ENCODE peak calls at places on chromosomes 6 and 20, in ten cellular contexts. L is A549, O is fibroblast of mammary gland, M is hepatocyte, K is Peyer's patch, S is bronchial epithelial cell, J is OCI-LY7, Q is GM12865, A is heart right ventricle, Y is fibroblast of lung. N is an unnamed sample.

GRCh38 chr20:32513031-32513866 is 71.9 kb downstream of the NOL4L start:
- DNase-seq in L (no peak), O (no peak), J (no peak), K (no peak), M (no peak), A (no peak), Q (no peak), S (no peak), Y (no peak), N (no peak)

GRCh38 chr20:836188-836587 is 2.7 kb downstream of the FAM110A start:
- DNase-seq in O (no peak), K (no peak), Y (no peak), S (no peak), L (no peak), M (no peak), A (no peak), J (no peak), Q (no peak), N (no peak)

GRCh38 chr20:38649275-38649891 is 47.8 kb downstream of the ARHGAP40 start:
- DNase-seq in Y (peak), J (peak), L (no peak), K (no peak), Q (peak), S (peak), O (peak), M (peak), A (no peak), N (peak)

GRCh38 chr6:129136751-129137150 is 253.8 kb downstream of the LAMA2 start:
- DNase-seq in L (no peak), Y (no peak), K (no peak), O (no peak), A (no peak), S (no peak), Q (no peak), J (no peak), M (no peak), N (no peak)

GRCh38 chr6:3324262-3324942 is 65.7 kb downstream of the PSMG4 start:
- DNase-seq in S (peak), K (no peak), Y (peak), O (peak), J (no peak), L (peak), M (peak), A (no peak), Q (peak), N (peak)

GRCh38 chr6:134357110-134357509 is 39.2 kb upstream of the SGK1 start:
- DNase-seq in J (no peak), Y (no peak), O (no peak), Q (no peak), M (no peak), S (peak), A (no peak), K (no peak), L (no peak), N (no peak)

GRCh38 chr6:39812853-39813533 is 20.8 kb downstream of the DAAM2 start:
- DNase-seq in A (no peak), Q (peak), J (peak), L (no peak), M (no peak), S (no peak), O (peak), Y (peak), K (no peak), N (no peak)

GRCh38 chr6:119110601-119111548 is 32.4 kb upstream of the FAM184A start:
- DNase-seq in J (peak), O (peak), S (peak), Y (peak), Q (peak), A (no peak), K (no peak), L (no peak), M (peak), N (peak)

GRCh38 chr6:143068001-143068400 is 7.3 kb downstream of the AIG1 start:
- DNase-seq in J (no peak), Y (no peak), M (no peak), Q (no peak), K (no peak), O (no peak), A (no peak), S (no peak), L (no peak), N (no peak)

GRCh38 chr6:121504227-121504626 is 68.8 kb downstream of the GJA1 start:
- DNase-seq in J (no peak), O (peak), Y (peak), K (no peak), S (peak), L (peak), Q (no peak), M (peak), A (no peak), N (no peak)

GRCh38 chr20:38278150-38278549 is 17.6 kb upstream of the KIAA1755 start:
- DNase-seq in L (no peak), J (no peak), Y (peak), A (no peak), S (no peak), M (no peak), Q (no peak), K (no peak), O (no peak), N (no peak)

GRCh38 chr6:156781882-156782631 is 4.9 kb downstream of the ARID1B start:
- DNase-seq in M (no peak), L (no peak), J (no peak), Q (no peak), S (peak), Y (peak), K (no peak), O (peak), A (no peak), N (no peak)

GRCh38 chr6:148359228-148359627 is 16.6 kb downstream of the SASH1 start:
- DNase-seq in J (no peak), M (no peak), O (no peak), S (no peak), L (no peak), Y (no peak), A (no peak), K (no peak), Q (no peak), N (no peak)

GRCh38 chr6:121201108-121201507 is 133.2 kb downstream of the TBC1D32 start:
- DNase-seq in Q (no peak), Y (no peak), J (no peak), A (no peak), K (no peak), L (no peak), S (peak), M (no peak), O (no peak), N (no peak)

GRCh38 chr6:34423254-34423653 is 2.6 kb downstream of the RPS10 start:
- DNase-seq in S (no peak), L (no peak), K (no peak), Q (no peak), O (peak), J (no peak), M (no peak), A (no peak), Y (peak), N (no peak)

GRCh38 chr20:58246346-58246745 is 17.9 kb upstream of the ANKRD60 start:
- DNase-seq in O (no peak), Q (no peak), L (peak), K (no peak), S (peak), M (no peak), J (no peak), A (no peak), Y (peak), N (no peak)

GRCh38 chr6:28078050-28078449 is 2.3 kb upstream of the ZNF165 start:
- DNase-seq in S (no peak), A (no peak), L (no peak), J (no peak), K (no peak), Q (no peak), Y (no peak), O (no peak), M (no peak), N (no peak)

GRCh38 chr20:11852801-11853200 is 64.9 kb upstream of the BTBD3 start:
- DNase-seq in L (no peak), J (no peak), M (no peak), Q (no peak), Y (peak), A (no peak), K (no peak), O (peak), S (peak), N (no peak)

GRCh38 chr6:112501705-112502104 is 154.6 kb downstream of the RFPL4B start:
- DNase-seq in L (no peak), A (peak), Y (peak), M (peak), J (no peak), O (peak), S (no peak), Q (no peak), K (no peak), N (no peak)

GRCh38 chr6:156980948-156981347 is 203.8 kb downstream of the ARID1B start:
- DNase-seq in O (no peak), S (no peak), Y (no peak), M (no peak), J (no peak), K (no peak), A (no peak), Q (no peak), L (no peak), N (no peak)

GRCh38 chr6:315921-316752 is 23.9 kb downstream of the DUSP22 start:
- DNase-seq in Y (no peak), K (peak), A (no peak), J (no peak), Q (peak), M (no peak), O (no peak), S (no peak), L (no peak), N (peak)

GRCh38 chr20:10920396-10920795 is 246.6 kb upstream of the JAG1 start:
- DNase-seq in K (no peak), Y (no peak), O (no peak), A (no peak), M (no peak), J (no peak), S (no peak), L (no peak), Q (no peak), N (no peak)

GRCh38 chr6:10138917-10139316 is 276.0 kb downstream of the TFAP2A start:
- DNase-seq in Q (peak), M (no peak), J (no peak), L (no peak), O (no peak), Y (no peak), S (peak), A (no peak), K (no peak), N (no peak)

GRCh38 chr6:34546551-34547321 is 9.4 kb downstream of the SPDEF start:
- DNase-seq in L (peak), J (no peak), K (peak), O (no peak), Y (no peak), A (peak), M (peak), Q (no peak), S (peak), N (no peak)

GRCh38 chr6:68634503-68635411 is at the start of gene ADGRB3:
- DNase-seq in Q (peak), K (peak), Y (peak), J (no peak), L (peak), O (peak), S (peak), A (peak), M (peak), N (peak)
- TF ChIP-seq CTCF in Q (no peak), K (no peak), Y (no peak), J (no peak), L (no peak), O (no peak), S (no peak), A (peak), M (peak), N (no peak)

GRCh38 chr20:40893610-40894242 is 134.9 kb upstream of the TOP1 start:
- DNase-seq in S (no peak), L (no peak), M (no peak), O (no peak), K (no peak), Q (no peak), Y (peak), J (no peak), A (no peak), N (no peak)

GRCh38 chr20:40890635-40891034 is 138.0 kb upstream of the TOP1 start:
- DNase-seq in J (no peak), M (no peak), Q (no peak), S (no peak), K (no peak), O (no peak), A (no peak), L (no peak), Y (no peak), N (no peak)

GRCh38 chr20:40897177-40897700 is 131.4 kb upstream of the TOP1 start:
- DNase-seq in A (no peak), J (no peak), Y (peak), M (peak), K (no peak), O (peak), S (no peak), L (no peak), Q (no peak), N (no peak)

GRCh38 chr20:40895182-40895581 is 133.4 kb upstream of the TOP1 start:
- DNase-seq in Y (no peak), M (no peak), S (no peak), L (no peak), K (no peak), A (no peak), Q (no peak), O (no peak), J (no peak), N (no peak)

GRCh38 chr20:40892642-40893041 is 136.0 kb upstream of the TOP1 start:
- DNase-seq in K (no peak), L (no peak), O (no peak), S (no peak), J (peak), Q (peak), A (no peak), M (no peak), Y (no peak), N (no peak)
- TF ChIP-seq CTCF in K (no peak), L (no peak), O (no peak), S (no peak), J (peak), Q (peak), A (no peak), M (no peak), Y (no peak), N (no peak)

DNA sequence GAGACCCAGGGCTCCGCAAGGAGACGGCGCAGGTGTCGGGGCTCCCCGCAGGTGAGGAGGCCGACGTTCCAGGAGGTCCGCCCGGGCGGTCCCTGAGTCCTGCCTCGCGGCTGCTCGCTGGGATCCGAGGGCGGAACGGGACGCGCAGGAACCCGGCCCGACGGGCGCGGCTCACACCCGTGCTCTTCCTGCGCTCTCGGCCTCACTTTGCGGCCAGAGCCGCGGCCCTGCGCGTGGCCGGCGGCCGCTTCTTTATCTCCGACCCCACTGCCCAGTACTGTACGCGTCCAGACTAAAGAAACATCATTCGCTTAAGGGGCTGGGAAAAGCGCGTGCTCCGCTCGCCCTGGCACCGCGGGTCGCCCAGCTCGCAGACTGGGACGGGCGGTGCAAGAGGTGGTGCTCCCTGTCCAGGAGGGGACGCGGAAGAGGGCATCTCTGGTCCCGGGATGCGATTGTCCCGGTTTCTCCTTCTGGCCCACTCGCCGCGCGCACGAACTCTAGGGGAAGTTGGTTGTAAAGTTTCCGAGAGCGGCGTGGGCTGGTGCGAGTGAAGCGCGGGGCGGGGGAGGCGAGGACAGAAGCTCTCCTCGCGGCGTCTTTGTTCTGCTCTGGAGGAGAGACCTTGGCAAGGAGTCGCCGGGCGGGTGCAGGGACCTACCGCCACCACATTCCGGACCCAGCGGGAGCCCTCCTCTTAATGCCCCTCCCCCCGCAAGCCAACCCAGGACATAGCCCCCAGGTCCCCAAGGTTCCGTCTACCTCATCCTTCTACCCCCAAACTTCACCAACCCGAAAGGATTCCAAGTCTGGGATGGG is 70.9 kb downstream of the SOX4 start:
- DNase-seq in O (peak), S (no peak), K (peak), Q (no peak), A (peak), M (peak), L (peak), J (no peak), Y (no peak), N (peak)
- TF ChIP-seq CTCF in O (no peak), S (no peak), K (no peak), Q (no peak), A (no peak), M (no peak), L (no peak), J (no peak), Y (no peak), N (no peak)

GRCh38 chr6:41801380-41801779 is 13.9 kb downstream of the TOMM6 start:
- DNase-seq in L (no peak), S (peak), J (peak), K (no peak), Y (peak), A (no peak), M (no peak), O (peak), Q (no peak), N (no peak)
- TF ChIP-seq CTCF in L (peak), S (peak), J (peak), K (no peak), Y (peak), A (peak), M (peak), O (peak), Q (peak), N (peak)

GRCh38 chr6:41093729-41094128 is 21.0 kb downstream of the NFYA start:
- DNase-seq in L (no peak), Q (no peak), O (peak), A (no peak), J (no peak), M (no peak), K (no peak), S (no peak), Y (no peak), N (no peak)

GRCh38 chr6:41092421-41093140 is 19.8 kb downstream of the NFYA start:
- DNase-seq in K (no peak), A (no peak), Q (peak), J (peak), Y (peak), O (peak), L (peak), M (no peak), S (peak), N (peak)

GRCh38 chr6:41088451-41088850 is 15.7 kb downstream of the NFYA start:
- DNase-seq in S (no peak), Y (no peak), M (no peak), K (no peak), O (no peak), J (no peak), Q (no peak), A (no peak), L (no peak), N (no peak)

GRCh38 chr6:41085182-41085581 is 12.4 kb downstream of the NFYA start:
- DNase-seq in Y (no peak), L (no peak), S (no peak), A (no peak), J (no peak), O (no peak), M (no peak), K (no peak), Q (no peak), N (no peak)

DNA sequence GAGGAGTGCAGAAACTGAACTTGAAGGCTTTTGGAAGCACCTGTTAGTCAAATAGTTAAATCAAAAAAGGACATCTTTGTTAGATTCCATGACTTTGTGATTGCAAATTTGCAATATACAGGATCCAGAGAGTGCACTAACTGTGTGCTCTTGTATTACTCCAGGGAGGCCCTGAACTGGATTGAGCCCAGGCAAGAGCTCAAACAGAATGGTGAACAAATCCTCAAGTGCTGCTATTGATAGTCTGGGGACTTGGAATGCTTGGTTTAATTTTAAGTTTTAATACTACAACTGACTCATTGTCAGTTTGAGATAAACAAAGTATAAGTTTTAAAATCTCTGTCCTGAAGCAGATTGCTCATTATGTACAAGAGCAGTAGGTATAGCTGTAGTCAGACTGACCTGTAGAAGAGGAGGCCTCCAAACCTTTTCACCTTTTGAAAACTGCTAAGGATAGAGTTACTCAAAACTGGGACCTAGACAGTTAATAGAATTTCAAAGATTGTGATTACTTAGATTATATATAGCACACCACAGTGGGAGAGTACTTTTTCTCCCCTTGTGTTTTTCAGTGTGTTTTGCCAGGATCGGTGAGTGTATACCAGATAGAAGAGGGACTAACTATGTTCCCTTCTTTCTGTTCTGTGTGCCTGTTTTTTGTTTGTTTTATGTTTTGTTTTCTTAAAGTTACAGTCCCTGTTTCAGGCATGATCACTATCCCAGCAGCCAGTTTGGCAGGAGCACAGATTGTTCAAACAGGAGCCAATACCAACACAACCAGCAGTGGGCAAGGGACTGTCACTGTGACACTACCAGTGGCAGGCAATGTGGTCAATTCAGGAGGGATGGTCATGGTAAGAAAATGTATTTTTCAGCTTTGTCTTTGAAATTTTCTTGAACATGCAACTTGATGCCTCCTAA is 18.3 kb downstream of the NFYA start:
- DNase-seq in Q (no peak), L (no peak), M (no peak), O (no peak), A (no peak), S (no peak), Y (no peak), K (no peak), J (no peak), N (no peak)
- TF ChIP-seq CTCF in Q (no peak), L (no peak), M (no peak), O (no peak), A (no peak), S (no peak), Y (no peak), K (no peak), J (no peak), N (no peak)

N was measured in GM13977.